ENCODE peak calls at places on chromosomes 6 and 20, in five cellular contexts. S, K, O, P and D are unnamed samples.
A peak's percentile ranks its signal among the peaks of the same experiment; 100 is the strongest.

GRCh38 chr6:33314515-33314942 is 651 bp upstream of the TAPBP start:
- DNase-seq in S (peak; percentile 88), K (peak; percentile 69), O (peak; percentile 86), P (peak; percentile 66), D (peak; percentile 60)

GRCh38 chr6:27448456-27448855 is 24.4 kb downstream of the ZNF184 start:
- DNase-seq in S (no peak), K (no peak), O (no peak), P (no peak), D (no peak)

GRCh38 chr20:20897922-20898321 is 185.5 kb upstream of the RALGAPA2 start:
- DNase-seq in S (no peak), K (no peak), O (no peak), P (no peak), D (no peak)

GRCh38 chr6:111992851-111993250 is 61.1 kb upstream of the CCN6 start:
- DNase-seq in S (peak; percentile 36), K (no peak), O (peak; percentile 52), P (no peak), D (no peak)

GRCh38 chr20:46699651-46700359 is 9.6 kb upstream of the SLC2A10 start:
- DNase-seq in S (peak; percentile 71), K (no peak), O (peak; percentile 52), P (no peak), D (no peak)

GRCh38 chr6:154292855-154293519 is 63.6 kb downstream of the IPCEF1 start:
- DNase-seq in S (peak; percentile 74), K (peak; percentile 84), O (peak; percentile 92), P (no peak), D (peak; percentile 77)

GRCh38 chr6:123534264-123534663 is 102.5 kb downstream of the TRDN start:
- DNase-seq in S (no peak), K (no peak), O (no peak), P (no peak), D (no peak)

GRCh38 chr6:22413681-22414305 is 117.0 kb upstream of the PRL start:
- DNase-seq in S (peak; percentile 32), K (peak; percentile 70), O (peak; percentile 65), P (no peak), D (peak; percentile 69)

GRCh38 chr6:154030646-154031045 is 8.4 kb upstream of the OPRM1 start:
- DNase-seq in S (no peak), K (no peak), O (no peak), P (no peak), D (no peak)

GRCh38 chr6:4932506-4932903 is 71.3 kb downstream of the RPP40 start:
- DNase-seq in S (no peak), K (no peak), O (no peak), P (no peak), D (no peak)

GRCh38 chr20:10622657-10623418 is 51.0 kb downstream of the JAG1 start:
- DNase-seq in S (peak; percentile 89), K (peak; percentile 91), O (peak; percentile 72), P (no peak), D (peak; percentile 89)

GRCh38 chr6:97757575-97757974 is 474.6 kb upstream of the MMS22L start:
- DNase-seq in S (no peak), K (no peak), O (no peak), P (no peak), D (no peak)

GRCh38 chr6:87791485-87791884 is 89.5 kb upstream of the AKIRIN2 start:
- DNase-seq in S (no peak), K (no peak), O (no peak), P (peak; percentile 49), D (no peak)

GRCh38 chr20:44211177-44212039 is 837 bp upstream of the OSER1 start:
- DNase-seq in S (peak; percentile 80), K (no peak), O (peak; percentile 48), P (no peak), D (no peak)

GRCh38 chr6:2344319-2344905 is 99.0 kb upstream of the GMDS start:
- DNase-seq in S (no peak), K (no peak), O (no peak), P (no peak), D (no peak)

GRCh38 chr6:148497256-148497655 is 154.6 kb downstream of the SASH1 start:
- DNase-seq in S (peak; percentile 95), K (peak; percentile 89), O (peak; percentile 75), P (no peak), D (peak; percentile 86)

GRCh38 chr20:24761220-24762065 is 187.6 kb upstream of the CST7 start:
- DNase-seq in S (no peak), K (no peak), O (no peak), P (no peak), D (no peak)

GRCh38 chr6:9481292-9482029 is 933.4 kb downstream of the TFAP2A start:
- DNase-seq in S (peak; percentile 32), K (peak; percentile 53), O (peak; percentile 79), P (no peak), D (peak; percentile 46)

GRCh38 chr6:165974817-165975216 is 192.8 kb downstream of the TBXT start:
- DNase-seq in S (no peak), K (no peak), O (no peak), P (no peak), D (no peak)

GRCh38 chr20:60718743-60719142 is 533.3 kb upstream of the CDH4 start:
- DNase-seq in S (peak; percentile 2), K (no peak), O (no peak), P (no peak), D (no peak)

GRCh38 chr6:138417493-138418117 is 13.6 kb downstream of the HEBP2 start:
- DNase-seq in S (no peak), K (no peak), O (no peak), P (no peak), D (no peak)

GRCh38 chr6:55433446-55434130 is 106.3 kb downstream of the GFRAL start:
- DNase-seq in S (peak; percentile 50), K (peak; percentile 25), O (peak; percentile 63), P (no peak), D (no peak)

GRCh38 chr20:61678437-61678836 is 387.2 kb downstream of the TAF4 start:
- DNase-seq in S (no peak), K (no peak), O (no peak), P (no peak), D (no peak)

GRCh38 chr20:35555951-35556645 is 14.2 kb downstream of the ERGIC3 start:
- DNase-seq in S (no peak), K (no peak), O (no peak), P (no peak), D (no peak)

DNA sequence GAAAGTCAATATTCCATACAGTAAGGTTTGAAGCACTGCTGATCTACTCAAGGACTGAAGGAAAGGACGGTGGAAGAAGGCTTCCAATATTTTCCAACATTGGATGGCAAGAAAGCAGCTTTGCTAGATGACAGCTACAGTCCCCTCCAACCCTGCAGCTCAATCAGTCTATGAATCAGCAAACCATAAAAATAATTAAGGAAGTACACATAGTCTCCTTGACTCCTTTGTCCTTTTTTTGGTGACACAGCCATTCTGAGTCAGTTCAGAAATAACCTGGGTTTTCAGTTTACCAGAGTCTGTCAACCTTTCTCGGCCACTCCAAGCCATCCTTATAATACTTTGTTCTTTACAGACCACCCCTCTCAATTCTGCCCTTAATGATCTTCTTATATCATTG is 232.5 kb downstream of the IBTK start:
- DNase-seq in S (peak; percentile 71), K (peak; percentile 32), O (no peak), P (no peak), D (no peak)
- H3K27ac ChIP-seq in S (peak overlapping the region; percentile 79), K (no peak overlapping the region), O (no peak overlapping the region), P (no peak overlapping the region), D (no peak overlapping the region)

DNA sequence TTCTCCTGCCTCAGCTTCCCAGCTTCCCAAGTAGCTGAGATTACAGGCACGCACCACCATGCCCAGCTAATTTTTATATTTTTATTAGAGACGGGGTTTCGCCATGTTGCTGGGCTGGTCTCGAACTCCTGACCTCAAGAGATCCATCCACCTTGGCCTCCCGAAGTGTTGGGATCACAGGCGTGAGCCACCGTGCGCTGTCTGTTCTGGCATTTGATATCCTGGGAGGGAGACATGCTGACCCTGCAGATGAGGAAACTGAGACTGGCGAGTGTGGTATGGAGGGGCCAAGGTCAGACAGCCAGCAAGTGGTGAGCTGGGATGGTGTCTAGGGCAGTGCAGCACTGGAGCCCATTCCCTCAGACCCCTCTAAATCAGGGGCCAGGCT is 44.6 kb downstream of the SRC start:
- DNase-seq in S (no peak), K (no peak), O (no peak), P (no peak), D (no peak)
- H3K4me3 ChIP-seq in S (no peak overlapping the region), K (no peak overlapping the region), O (no peak overlapping the region), P (no peak overlapping the region), D (no peak overlapping the region)

GRCh38 chr6:16254535-16254934 is 16.1 kb downstream of the GMPR start:
- DNase-seq in S (no peak), K (no peak), O (no peak), P (no peak), D (no peak)

GRCh38 chr6:16257999-16258708 is 19.8 kb downstream of the GMPR start:
- DNase-seq in S (no peak), K (no peak), O (peak; percentile 17), P (no peak), D (no peak)

GRCh38 chr6:16253399-16254144 is 15.2 kb downstream of the GMPR start:
- DNase-seq in S (no peak), K (no peak), O (no peak), P (no peak), D (no peak)

GRCh38 chr6:16256781-16257180 is 18.4 kb downstream of the GMPR start:
- DNase-seq in S (no peak), K (no peak), O (no peak), P (no peak), D (no peak)

GRCh38 chr6:16258709-16259075 is 20.3 kb downstream of the GMPR start:
- DNase-seq in S (no peak), K (no peak), O (no peak), P (no peak), D (no peak)
- H3K4me2 ChIP-seq in S (no peak overlapping the region), K (no peak overlapping the region), O (no peak overlapping the region), P (no peak overlapping the region), D (no peak overlapping the region)

GRCh38 chr6:36649721-36650484 is 28.6 kb upstream of the CDKN1A start:
- DNase-seq in S (no peak), K (no peak), O (no peak), P (peak; percentile 33), D (no peak)
- H3K27ac ChIP-seq in S (no peak overlapping the region), K (no peak overlapping the region), O (no peak overlapping the region), P (no peak overlapping the region), D (no peak overlapping the region)

GRCh38 chr20:33444797-33445560 is 1.4 kb upstream of the SNTA1 start:
- DNase-seq in S (no peak), K (no peak), O (no peak), P (peak; percentile 82), D (no peak)
- H3K4me3 ChIP-seq in S (no peak overlapping the region), K (no peak overlapping the region), O (peak overlapping the region; percentile 93), P (peak overlapping the region; percentile 76), D (peak overlapping the region; percentile 31)